ENCODE peak calls at places on chromosomes 4 and X, in ten cellular contexts. P is SK-N-SH, A is psoas muscle, B is Caco-2, V is pancreas, S is tibial nerve, T is ovary, W is PC-3, M is brain microvascular endothelial cell, Y is mammary epithelial cell. K is an unnamed sample.

GRCh38 chr4:55029838-55030503 is 95.4 kb downstream of the KDR start:
- DNase-seq in P (no peak), A (no peak), B (no peak), V (no peak), S (no peak), T (no peak), W (no peak), M (no peak), Y (no peak), K (no peak)

GRCh38 chr4:153079824-153080486 is 124.3 kb upstream of the TRIM2 start:
- DNase-seq in P (no peak), A (no peak), B (no peak), V (no peak), S (no peak), T (no peak), W (no peak), M (no peak), Y (no peak), K (no peak)

GRCh38 chr4:108224628-108225053 is 55.9 kb upstream of the LEF1 start:
- DNase-seq in P (peak; percentile 33), A (no peak), B (no peak), V (peak; percentile 16), S (no peak), T (no peak), W (no peak), M (peak; percentile 60), Y (no peak), K (no peak)

GRCh38 chrX:41518127-41518840 is 71.1 kb downstream of the NYX start:
- DNase-seq in P (no peak), A (no peak), B (no peak), V (no peak), S (no peak), T (no peak), W (no peak), M (no peak), Y (no peak), K (no peak)

GRCh38 chrX:70454441-70455365 is 10.1 kb downstream of the DLG3 start:
- DNase-seq in P (peak; percentile 88), A (peak; percentile 47), B (peak; percentile 96), V (peak; percentile 92), S (peak; percentile 34), T (peak; percentile 83), W (peak; percentile 93), M (peak; percentile 49), Y (peak; percentile 77), K (peak; percentile 50)

GRCh38 chr4:74217365-74217764 is 59.4 kb downstream of the MTHFD2L start:
- DNase-seq in P (no peak), A (no peak), B (no peak), V (no peak), S (no peak), T (no peak), W (peak; percentile 70), M (peak; percentile 48), Y (no peak), K (no peak)

GRCh38 chr4:6472008-6472386 is 417 bp downstream of the PPP2R2C start:
- DNase-seq in P (no peak), A (no peak), B (no peak), V (no peak), S (no peak), T (no peak), W (no peak), M (no peak), Y (no peak), K (no peak)

GRCh38 chr4:19936471-19936870 is 315.2 kb upstream of the SLIT2 start:
- DNase-seq in P (no peak), A (no peak), B (no peak), V (no peak), S (no peak), T (no peak), W (no peak), M (peak; percentile 78), Y (no peak), K (no peak)

GRCh38 chr4:160546201-160546600 is 1443.3 kb downstream of the RAPGEF2 start:
- DNase-seq in P (no peak), A (no peak), B (no peak), V (no peak), S (no peak), T (no peak), W (no peak), M (no peak), Y (no peak), K (no peak)

GRCh38 chrX:130296743-130297142 is 28.0 kb upstream of the ZNF280C start:
- DNase-seq in P (no peak), A (no peak), B (no peak), V (no peak), S (no peak), T (no peak), W (peak; percentile 27), M (no peak), Y (peak; percentile 7), K (no peak)

GRCh38 chr4:24116107-24116506 is 226.3 kb upstream of the PPARGC1A start:
- DNase-seq in P (no peak), A (no peak), B (no peak), V (no peak), S (no peak), T (no peak), W (no peak), M (no peak), Y (no peak), K (no peak)

GRCh38 chrX:110992611-110993010 is 103.4 kb upstream of the PAK3 start:
- DNase-seq in P (peak; percentile 24), A (no peak), B (peak; percentile 32), V (peak; percentile 21), S (no peak), T (no peak), W (peak; percentile 57), M (peak; percentile 1), Y (peak; percentile 20), K (peak; percentile 0)

GRCh38 chrX:150213481-150214030 is 149.6 kb upstream of the MAMLD1 start:
- DNase-seq in P (no peak), A (no peak), B (no peak), V (no peak), S (no peak), T (no peak), W (no peak), M (no peak), Y (no peak), K (no peak)
- H3K27me3 ChIP-seq in P (no peaks in the 10 kb centered on the region), A (no peaks in the 10 kb centered on the region), B (no peaks in the 10 kb centered on the region), V (no peaks in the 10 kb centered on the region), S (no peaks in the 10 kb centered on the region), T (no peaks in the 10 kb centered on the region), W (no peaks in the 10 kb centered on the region), M (no peaks in the 10 kb centered on the region), Y (no peaks in the 10 kb centered on the region), K (no peaks in the 10 kb centered on the region)

GRCh38 chr4:16202598-16202997 is 23.7 kb downstream of the TAPT1 start:
- DNase-seq in P (no peak), A (no peak), B (no peak), V (no peak), S (no peak), T (no peak), W (no peak), M (no peak), Y (no peak), K (no peak)

GRCh38 chr4:16196482-16197393 is 29.5 kb downstream of the TAPT1 start:
- DNase-seq in P (no peak), A (no peak), B (no peak), V (no peak), S (no peak), T (no peak), W (peak; percentile 86), M (peak; percentile 63), Y (peak; percentile 72), K (no peak)

GRCh38 chr4:16197842-16198241 is 28.4 kb downstream of the TAPT1 start:
- DNase-seq in P (no peak), A (no peak), B (no peak), V (no peak), S (no peak), T (no peak), W (no peak), M (no peak), Y (no peak), K (no peak)

GRCh38 chr4:16198271-16198670 is 28.0 kb downstream of the TAPT1 start:
- DNase-seq in P (no peak), A (no peak), B (no peak), V (no peak), S (no peak), T (no peak), W (no peak), M (no peak), Y (no peak), K (no peak)

GRCh38 chr4:16199132-16199531 is 27.1 kb downstream of the TAPT1 start:
- DNase-seq in P (peak; percentile 34), A (no peak), B (no peak), V (no peak), S (no peak), T (no peak), W (peak; percentile 35), M (no peak), Y (no peak), K (no peak)
- TF ChIP-seq CTCF in P (peak; percentile 63), A (peak; percentile 51), B (peak; percentile 28), V (no peak), S (peak; percentile 8), T (no peak), W (peak; percentile 57), M (peak; percentile 37), Y (peak; percentile 44), K (peak; percentile 69)

DNA sequence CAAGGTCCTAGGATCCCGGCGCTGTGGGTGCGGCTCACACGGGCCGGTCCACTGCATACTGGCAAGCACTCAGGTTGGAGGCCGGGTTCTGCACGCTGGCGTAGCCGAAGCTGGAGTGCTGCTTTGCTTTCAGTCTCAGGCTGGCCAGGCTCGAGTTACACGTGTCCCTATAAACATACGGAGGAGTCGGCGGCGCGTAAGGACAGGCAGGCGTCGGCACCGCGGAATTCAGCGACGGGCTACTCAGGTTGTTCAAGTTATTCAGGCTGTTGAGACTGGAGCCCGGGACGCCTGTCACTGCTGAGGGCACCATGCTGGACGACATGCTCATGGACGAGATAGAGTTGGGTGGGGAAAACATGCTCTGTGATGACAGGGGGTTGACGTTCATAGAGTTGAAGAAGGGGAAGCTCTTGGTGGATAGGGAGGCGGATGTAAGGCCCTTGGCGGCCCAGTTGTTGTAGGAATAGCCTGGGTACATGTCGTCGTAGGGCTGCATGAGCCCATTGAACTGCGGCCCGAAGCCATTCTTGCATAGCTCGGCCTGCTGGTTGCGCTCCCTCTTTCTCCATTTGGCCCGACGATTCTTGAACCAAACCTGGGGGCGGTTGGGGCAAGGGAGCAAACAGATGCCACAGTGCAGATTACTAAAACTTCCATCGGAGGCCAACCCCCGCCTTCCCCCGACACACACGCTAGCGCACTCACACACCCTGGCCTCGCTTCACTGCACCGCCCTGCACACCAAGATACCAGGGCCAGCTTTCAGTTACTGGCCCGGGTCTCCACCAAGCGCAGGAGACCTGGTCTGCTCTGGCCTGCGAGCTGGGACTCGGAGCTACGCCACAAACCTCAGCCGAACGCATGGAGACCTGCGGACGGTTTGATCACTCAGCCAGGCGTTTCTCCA is 4.5 kb downstream of the PITX2 start:
- DNase-seq in P (no peak), A (peak; percentile 79), B (no peak), V (no peak), S (no peak), T (no peak), W (peak; percentile 54), M (no peak), Y (no peak), K (no peak)
- H3K27me3 ChIP-seq in P (peaks cover 96% of the 10 kb centered on the region), A (no peaks in the 10 kb centered on the region), B (no peaks in the 10 kb centered on the region), V (peaks cover 55% of the 10 kb centered on the region), S (peaks cover 100% of the 10 kb centered on the region), T (no peaks in the 10 kb centered on the region), W (peaks cover 62% of the 10 kb centered on the region), M (peaks cover 93% of the 10 kb centered on the region), Y (peaks cover 86% of the 10 kb centered on the region), K (peaks cover 94% of the 10 kb centered on the region)

GRCh38 chr4:177879851-177880250 is 437.6 kb upstream of the AGA start:
- DNase-seq in P (no peak), A (no peak), B (no peak), V (no peak), S (no peak), T (no peak), W (peak; percentile 19), M (no peak), Y (peak; percentile 5), K (no peak)
- TF ChIP-seq CTCF in P (peak; percentile 22), A (no peak), B (peak; percentile 27), V (no peak), S (no peak), T (no peak), W (peak; percentile 43), M (no peak), Y (peak; percentile 5), K (no peak)